ENCODE peak calls at places on chromosomes 6 and 20, in seven cellular contexts. One of them, this sample, is unnamed.
A peak's percentile ranks its signal among the peaks of the same experiment; 100 is the strongest.

GRCh38 chr6:113219783-113220182 is 637.4 kb upstream of the MARCKS start:
- DNase-seq in fibroblast of villous mesenchyme: no peak
- DNase-seq in astrocyte of the spinal cord: no peak
- DNase-seq in ovary: no peak
- DNase-seq in lower lobe of right lung: no peak
- DNase-seq in CD4-positive, alpha-beta T cell: no peak
- DNase-seq in dorsolateral prefrontal cortex: no peak
- DNase-seq in this sample: no peak

GRCh38 chr6:40735126-40735920 is 148.2 kb upstream of the LRFN2 start:
- DNase-seq in dorsolateral prefrontal cortex: no peak
- DNase-seq in ovary: no peak
- DNase-seq in CD4-positive, alpha-beta T cell: no peak
- DNase-seq in lower lobe of right lung: no peak
- DNase-seq in astrocyte of the spinal cord: no peak
- DNase-seq in fibroblast of villous mesenchyme: no peak
- DNase-seq in this sample: no peak

GRCh38 chr6:170080828-170081368 is 210.0 kb downstream of the DLL1 start:
- DNase-seq in fibroblast of villous mesenchyme: no peak
- DNase-seq in CD4-positive, alpha-beta T cell: peak; percentile 14
- DNase-seq in ovary: no peak
- DNase-seq in dorsolateral prefrontal cortex: no peak
- DNase-seq in lower lobe of right lung: peak; percentile 38
- DNase-seq in astrocyte of the spinal cord: no peak
- DNase-seq in this sample: no peak

GRCh38 chr6:12748815-12749521 is 32.4 kb downstream of the PHACTR1 start:
- DNase-seq in CD4-positive, alpha-beta T cell: no peak
- DNase-seq in dorsolateral prefrontal cortex: peak; percentile 57
- DNase-seq in fibroblast of villous mesenchyme: no peak
- DNase-seq in lower lobe of right lung: no peak
- DNase-seq in ovary: no peak
- DNase-seq in astrocyte of the spinal cord: no peak
- DNase-seq in this sample: no peak

GRCh38 chr6:169970306-169970988 is 219.0 kb downstream of the ERMARD start:
- DNase-seq in dorsolateral prefrontal cortex: peak; percentile 32
- DNase-seq in astrocyte of the spinal cord: no peak
- DNase-seq in CD4-positive, alpha-beta T cell: peak; percentile 22
- DNase-seq in fibroblast of villous mesenchyme: no peak
- DNase-seq in lower lobe of right lung: no peak
- DNase-seq in ovary: no peak
- DNase-seq in this sample: no peak

GRCh38 chr6:628772-629171 is 28.1 kb downstream of the HUS1B start:
- DNase-seq in dorsolateral prefrontal cortex: no peak
- DNase-seq in ovary: no peak
- DNase-seq in astrocyte of the spinal cord: no peak
- DNase-seq in fibroblast of villous mesenchyme: no peak
- DNase-seq in lower lobe of right lung: no peak
- DNase-seq in CD4-positive, alpha-beta T cell: no peak
- DNase-seq in this sample: no peak

GRCh38 chr6:20952605-20953004 is 418.3 kb downstream of the CDKAL1 start:
- DNase-seq in CD4-positive, alpha-beta T cell: no peak
- DNase-seq in dorsolateral prefrontal cortex: no peak
- DNase-seq in lower lobe of right lung: no peak
- DNase-seq in fibroblast of villous mesenchyme: peak; percentile 62
- DNase-seq in astrocyte of the spinal cord: peak; percentile 77
- DNase-seq in ovary: no peak
- DNase-seq in this sample: peak; percentile 51

GRCh38 chr6:7214400-7214940 is 98.5 kb downstream of the SSR1 start:
- DNase-seq in CD4-positive, alpha-beta T cell: no peak
- DNase-seq in astrocyte of the spinal cord: no peak
- DNase-seq in fibroblast of villous mesenchyme: no peak
- DNase-seq in ovary: no peak
- DNase-seq in lower lobe of right lung: no peak
- DNase-seq in dorsolateral prefrontal cortex: no peak
- DNase-seq in this sample: no peak

GRCh38 chr6:5950448-5950847 is 56.3 kb downstream of the NRN1 start:
- DNase-seq in astrocyte of the spinal cord: peak; percentile 35
- DNase-seq in dorsolateral prefrontal cortex: no peak
- DNase-seq in CD4-positive, alpha-beta T cell: peak; percentile 35
- DNase-seq in ovary: no peak
- DNase-seq in lower lobe of right lung: no peak
- DNase-seq in fibroblast of villous mesenchyme: no peak
- DNase-seq in this sample: no peak
- TF ChIP-seq CTCF in astrocyte of the spinal cord: peak; percentile 50
- TF ChIP-seq CTCF in dorsolateral prefrontal cortex: peak; percentile 29
- TF ChIP-seq CTCF in CD4-positive, alpha-beta T cell: peak; percentile 23
- TF ChIP-seq CTCF in ovary: no peak
- TF ChIP-seq CTCF in lower lobe of right lung: peak; percentile 54
- TF ChIP-seq CTCF in fibroblast of villous mesenchyme: peak; percentile 19
- TF ChIP-seq CTCF in this sample: peak; percentile 58

GRCh38 chr20:62386383-62387218 is at the start of gene RPS21:
- DNase-seq in dorsolateral prefrontal cortex: peak; percentile 92
- DNase-seq in lower lobe of right lung: peak; percentile 95
- DNase-seq in astrocyte of the spinal cord: peak; percentile 88
- DNase-seq in ovary: peak; percentile 96
- DNase-seq in fibroblast of villous mesenchyme: peak; percentile 90
- DNase-seq in CD4-positive, alpha-beta T cell: peak; percentile 92
- DNase-seq in this sample: peak; percentile 70
- TF ChIP-seq CTCF in dorsolateral prefrontal cortex: no peak
- TF ChIP-seq CTCF in lower lobe of right lung: no peak
- TF ChIP-seq CTCF in astrocyte of the spinal cord: no peak
- TF ChIP-seq CTCF in ovary: no peak
- TF ChIP-seq CTCF in fibroblast of villous mesenchyme: no peak
- TF ChIP-seq CTCF in CD4-positive, alpha-beta T cell: no peak
- TF ChIP-seq CTCF in this sample: no peak

DNA sequence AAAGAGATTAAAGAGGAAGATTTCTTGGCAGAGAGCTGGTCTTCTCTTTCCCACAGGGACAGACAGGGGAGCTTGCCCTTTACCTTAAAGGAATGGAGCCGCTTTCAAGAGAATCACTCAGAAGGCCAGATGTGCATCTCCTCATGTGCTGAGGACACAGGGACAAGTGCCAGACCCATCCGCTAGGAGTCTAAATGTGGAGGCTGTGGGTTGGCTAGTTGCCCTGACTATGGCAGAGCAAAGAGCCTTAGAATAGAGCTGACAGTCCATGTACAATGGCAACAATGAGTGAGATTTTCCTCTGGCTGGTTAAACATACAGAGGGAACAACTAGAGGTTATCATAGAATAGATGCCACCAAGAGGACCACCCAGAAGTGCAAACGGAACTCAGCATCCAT is 7.3 kb upstream of the DOK5 start:
- DNase-seq in dorsolateral prefrontal cortex: peak; percentile 54
- DNase-seq in astrocyte of the spinal cord: no peak
- DNase-seq in ovary: no peak
- DNase-seq in lower lobe of right lung: no peak
- DNase-seq in CD4-positive, alpha-beta T cell: no peak
- DNase-seq in fibroblast of villous mesenchyme: no peak
- DNase-seq in this sample: no peak
- TF ChIP-seq CTCF in dorsolateral prefrontal cortex: no peak
- TF ChIP-seq CTCF in astrocyte of the spinal cord: no peak
- TF ChIP-seq CTCF in ovary: no peak
- TF ChIP-seq CTCF in lower lobe of right lung: no peak
- TF ChIP-seq CTCF in CD4-positive, alpha-beta T cell: no peak
- TF ChIP-seq CTCF in fibroblast of villous mesenchyme: no peak
- TF ChIP-seq CTCF in this sample: no peak

GRCh38 chr20:63777614-63778013 is 38.0 kb downstream of the SLC2A4RG start:
- DNase-seq in astrocyte of the spinal cord: no peak
- DNase-seq in CD4-positive, alpha-beta T cell: no peak
- DNase-seq in dorsolateral prefrontal cortex: no peak
- DNase-seq in ovary: no peak
- DNase-seq in fibroblast of villous mesenchyme: no peak
- DNase-seq in lower lobe of right lung: no peak
- DNase-seq in this sample: no peak

GRCh38 chr20:63782051-63782471 is 42.5 kb downstream of the SLC2A4RG start:
- DNase-seq in ovary: no peak
- DNase-seq in lower lobe of right lung: no peak
- DNase-seq in CD4-positive, alpha-beta T cell: peak; percentile 45
- DNase-seq in astrocyte of the spinal cord: no peak
- DNase-seq in dorsolateral prefrontal cortex: no peak
- DNase-seq in fibroblast of villous mesenchyme: no peak
- DNase-seq in this sample: no peak

GRCh38 chr20:63781181-63781580 is 41.6 kb downstream of the SLC2A4RG start:
- DNase-seq in astrocyte of the spinal cord: no peak
- DNase-seq in dorsolateral prefrontal cortex: no peak
- DNase-seq in ovary: no peak
- DNase-seq in fibroblast of villous mesenchyme: no peak
- DNase-seq in lower lobe of right lung: no peak
- DNase-seq in CD4-positive, alpha-beta T cell: no peak
- DNase-seq in this sample: no peak

GRCh38 chr20:63778034-63778752 is 38.6 kb downstream of the SLC2A4RG start:
- DNase-seq in astrocyte of the spinal cord: no peak
- DNase-seq in ovary: no peak
- DNase-seq in lower lobe of right lung: no peak
- DNase-seq in dorsolateral prefrontal cortex: no peak
- DNase-seq in CD4-positive, alpha-beta T cell: no peak
- DNase-seq in fibroblast of villous mesenchyme: peak; percentile 32
- DNase-seq in this sample: no peak

GRCh38 chr20:63778857-63779256 is 39.3 kb downstream of the SLC2A4RG start:
- DNase-seq in CD4-positive, alpha-beta T cell: no peak
- DNase-seq in lower lobe of right lung: no peak
- DNase-seq in fibroblast of villous mesenchyme: no peak
- DNase-seq in ovary: no peak
- DNase-seq in astrocyte of the spinal cord: no peak
- DNase-seq in dorsolateral prefrontal cortex: no peak
- DNase-seq in this sample: no peak
- TF ChIP-seq CTCF in CD4-positive, alpha-beta T cell: no peak
- TF ChIP-seq CTCF in lower lobe of right lung: no peak
- TF ChIP-seq CTCF in fibroblast of villous mesenchyme: no peak
- TF ChIP-seq CTCF in ovary: no peak
- TF ChIP-seq CTCF in astrocyte of the spinal cord: no peak
- TF ChIP-seq CTCF in dorsolateral prefrontal cortex: no peak
- TF ChIP-seq CTCF in this sample: no peak

GRCh38 chr6:156748504-156748903 is 28.7 kb upstream of the ARID1B start:
- DNase-seq in lower lobe of right lung: no peak
- DNase-seq in fibroblast of villous mesenchyme: no peak
- DNase-seq in ovary: no peak
- DNase-seq in astrocyte of the spinal cord: no peak
- DNase-seq in CD4-positive, alpha-beta T cell: no peak
- DNase-seq in dorsolateral prefrontal cortex: no peak
- DNase-seq in this sample: no peak

GRCh38 chr6:156757849-156758248 is 19.3 kb upstream of the ARID1B start:
- DNase-seq in dorsolateral prefrontal cortex: no peak
- DNase-seq in ovary: no peak
- DNase-seq in lower lobe of right lung: no peak
- DNase-seq in CD4-positive, alpha-beta T cell: no peak
- DNase-seq in astrocyte of the spinal cord: no peak
- DNase-seq in fibroblast of villous mesenchyme: no peak
- DNase-seq in this sample: no peak

GRCh38 chr6:156756630-156757610 is 20.3 kb upstream of the ARID1B start:
- DNase-seq in CD4-positive, alpha-beta T cell: no peak
- DNase-seq in ovary: no peak
- DNase-seq in lower lobe of right lung: no peak
- DNase-seq in dorsolateral prefrontal cortex: no peak
- DNase-seq in astrocyte of the spinal cord: no peak
- DNase-seq in fibroblast of villous mesenchyme: no peak
- DNase-seq in this sample: no peak

GRCh38 chr6:156747715-156748114 is 29.5 kb upstream of the ARID1B start:
- DNase-seq in lower lobe of right lung: no peak
- DNase-seq in CD4-positive, alpha-beta T cell: no peak
- DNase-seq in ovary: no peak
- DNase-seq in astrocyte of the spinal cord: no peak
- DNase-seq in fibroblast of villous mesenchyme: no peak
- DNase-seq in dorsolateral prefrontal cortex: no peak
- DNase-seq in this sample: no peak

DNA sequence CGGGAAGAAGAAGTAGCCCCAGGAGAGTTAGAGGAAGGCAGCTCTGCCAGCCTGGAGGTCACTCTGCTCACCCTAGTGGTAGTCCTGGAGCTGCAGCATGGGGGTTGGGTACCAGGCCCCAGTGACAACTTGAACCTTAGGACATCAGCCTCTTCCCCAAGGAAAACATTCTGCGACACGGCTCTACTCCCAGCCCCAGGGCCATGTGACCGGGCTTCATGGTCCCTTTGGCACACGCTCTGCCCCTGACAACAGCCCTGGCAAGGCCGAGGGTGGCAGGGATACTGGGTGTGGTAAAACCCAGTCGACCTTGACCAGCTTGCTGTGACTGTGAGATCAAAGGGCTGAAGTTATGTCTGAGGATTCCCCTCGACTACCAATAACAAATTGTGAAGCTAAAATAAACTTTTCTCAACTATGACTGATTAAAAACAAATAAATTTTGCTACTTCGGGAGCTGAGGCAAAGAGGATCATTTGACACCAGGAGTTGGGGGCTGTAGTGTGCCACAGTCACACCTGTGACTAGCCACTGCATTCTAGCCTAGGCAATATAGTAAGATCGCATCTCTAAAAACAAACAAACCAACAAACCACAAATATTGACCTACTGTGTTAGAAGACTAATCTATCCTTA is 24.4 kb upstream of the ARID1B start:
- DNase-seq in CD4-positive, alpha-beta T cell: no peak
- DNase-seq in lower lobe of right lung: no peak
- DNase-seq in dorsolateral prefrontal cortex: no peak
- DNase-seq in fibroblast of villous mesenchyme: no peak
- DNase-seq in astrocyte of the spinal cord: no peak
- DNase-seq in ovary: peak; percentile 53
- DNase-seq in this sample: no peak
- TF ChIP-seq CTCF in CD4-positive, alpha-beta T cell: no peak
- TF ChIP-seq CTCF in lower lobe of right lung: peak; percentile 47
- TF ChIP-seq CTCF in dorsolateral prefrontal cortex: peak; percentile 22
- TF ChIP-seq CTCF in fibroblast of villous mesenchyme: peak; percentile 45
- TF ChIP-seq CTCF in astrocyte of the spinal cord: peak; percentile 13
- TF ChIP-seq CTCF in ovary: no peak
- TF ChIP-seq CTCF in this sample: no peak

GRCh38 chr6:16518265-16518664 is 243.0 kb downstream of the ATXN1 start:
- DNase-seq in fibroblast of villous mesenchyme: no peak
- DNase-seq in dorsolateral prefrontal cortex: no peak
- DNase-seq in lower lobe of right lung: no peak
- DNase-seq in ovary: no peak
- DNase-seq in astrocyte of the spinal cord: no peak
- DNase-seq in CD4-positive, alpha-beta T cell: no peak
- DNase-seq in this sample: no peak
- TF ChIP-seq CTCF in fibroblast of villous mesenchyme: no peak
- TF ChIP-seq CTCF in dorsolateral prefrontal cortex: no peak
- TF ChIP-seq CTCF in lower lobe of right lung: no peak
- TF ChIP-seq CTCF in ovary: no peak
- TF ChIP-seq CTCF in astrocyte of the spinal cord: no peak
- TF ChIP-seq CTCF in CD4-positive, alpha-beta T cell: no peak
- TF ChIP-seq CTCF in this sample: no peak